ENCODE peak calls at places on chromosomes 16 and 17, in nine cellular contexts. Q, A, R, T, O, F, K, S and Z are unnamed samples.

GRCh38 chr17:7015587-7016020 is 3.2 kb downstream of the RNASEK start:
- DNase-seq in T (no peak), K (peak; percentile 39), R (no peak), A (no peak), S (peak; percentile 59), Q (no peak), O (no peak), F (peak; percentile 81), Z (no peak)

GRCh38 chr17:27810211-27810901 is 10.0 kb upstream of the NOS2 start:
- DNase-seq in K (no peak), R (no peak), S (no peak), A (no peak), O (no peak), F (no peak), Q (no peak), T (no peak), Z (no peak)

GRCh38 chr17:15883617-15884111 is 61.3 kb upstream of the ADORA2B start:
- DNase-seq in O (peak; percentile 58), S (no peak), F (no peak), R (no peak), A (no peak), T (peak; percentile 70), Q (no peak), K (no peak), Z (no peak)

GRCh38 chr17:9532715-9533114 is 42.9 kb downstream of the STX8 start:
- DNase-seq in Q (no peak), O (no peak), F (no peak), K (no peak), S (no peak), T (no peak), R (no peak), A (no peak), Z (no peak)

GRCh38 chr16:29860218-29860617 is 2.8 kb downstream of the CDIPT start:
- DNase-seq in O (no peak), A (no peak), Q (no peak), F (no peak), R (no peak), S (no peak), K (no peak), T (no peak), Z (no peak)

GRCh38 chr16:30474062-30474452 is 1.5 kb downstream of the ITGAL start:
- DNase-seq in R (no peak), K (no peak), F (no peak), A (no peak), O (no peak), T (no peak), S (no peak), Q (no peak), Z (no peak)

GRCh38 chr16:50821586-50821985 is 79.7 kb downstream of the CYLD start:
- DNase-seq in R (no peak), S (peak; percentile 26), K (no peak), F (no peak), Q (peak; percentile 31), O (peak; percentile 21), T (no peak), A (no peak), Z (no peak)

GRCh38 chr17:65243838-65244237 is 106.7 kb downstream of the RGS9 start:
- DNase-seq in Q (no peak), K (peak; percentile 81), O (no peak), R (no peak), S (peak; percentile 81), A (no peak), F (no peak), T (no peak), Z (peak; percentile 35)

GRCh38 chr16:31876955-31877828 is 3.6 kb downstream of the ZNF267 start:
- DNase-seq in T (peak; percentile 62), A (peak; percentile 76), O (peak; percentile 46), K (no peak), F (no peak), S (no peak), R (peak; percentile 23), Q (no peak), Z (no peak)

GRCh38 chr16:61182416-61182815 is 853.8 kb downstream of the CDH8 start:
- DNase-seq in R (no peak), A (no peak), F (no peak), K (no peak), S (no peak), Q (no peak), T (no peak), O (no peak), Z (no peak)

GRCh38 chr17:78535285-78536197 is 41.7 kb downstream of the DNAH17 start:
- DNase-seq in O (peak; percentile 76), T (no peak), K (peak; percentile 7), S (no peak), R (no peak), F (peak; percentile 58), A (no peak), Q (peak; percentile 88), Z (no peak)

GRCh38 chr17:20187049-20187448 is 177.9 kb downstream of the SPECC1 start:
- DNase-seq in S (no peak), R (no peak), Q (no peak), A (no peak), T (no peak), F (no peak), K (no peak), O (no peak), Z (no peak)

GRCh38 chr16:57791903-57792461 is 10.3 kb downstream of the KIFC3 start:
- DNase-seq in R (no peak), T (no peak), S (no peak), Q (no peak), F (no peak), A (peak; percentile 60), O (no peak), K (no peak), Z (no peak)